ENCODE peak calls at places on chromosomes 16 and 17, in seven cellular contexts. F is body of pancreas, H is testis, I is transverse colon, X is HCT116, O is esophagus squamous epithelium, W is IMR-90. A is an unnamed sample.

GRCh38 chr17:41518789-41519449 is at the start of gene KRT15:
- DNase-seq in F (no peak), H (no peak), I (no peak), X (no peak), O (no peak), W (peak; percentile 28), A (no peak)

GRCh38 chr17:14871921-14872320 is 393.2 kb downstream of the PMP22 start:
- DNase-seq in F (no peak), H (no peak), I (no peak), X (no peak), O (no peak), W (peak; percentile 69), A (no peak)

GRCh38 chr17:37607637-37608368 is 1.4 kb downstream of the SYNRG start:
- DNase-seq in F (peak; percentile 10), H (no peak), I (peak; percentile 32), X (no peak), O (no peak), W (no peak), A (no peak)

GRCh38 chr16:84085271-84085667 is 31.5 kb downstream of the MBTPS1 start:
- DNase-seq in F (no peak), H (no peak), I (no peak), X (no peak), O (no peak), W (no peak), A (no peak)

GRCh38 chr17:65587602-65588193 is 26.2 kb upstream of the AXIN2 start:
- DNase-seq in F (no peak), H (no peak), I (no peak), X (no peak), O (no peak), W (no peak), A (no peak)

GRCh38 chr16:75238132-75238852 is 13.1 kb downstream of the BCAR1 start:
- DNase-seq in F (peak; percentile 67), H (peak; percentile 94), I (peak; percentile 62), X (no peak), O (no peak), W (peak; percentile 91), A (peak; percentile 91)

GRCh38 chr16:87764600-87765472 is 950 bp downstream of the KLHDC4 start:
- DNase-seq in F (no peak), H (no peak), I (no peak), X (no peak), O (no peak), W (no peak), A (no peak)

GRCh38 chr17:78144736-78145641 is 1.2 kb upstream of the C17orf99 start:
- DNase-seq in F (peak; percentile 98), H (peak; percentile 78), I (peak; percentile 54), X (no peak), O (no peak), W (no peak), A (no peak)

GRCh38 chr17:52892334-52892733 is 733.8 kb upstream of the CA10 start:
- DNase-seq in F (no peak), H (no peak), I (no peak), X (no peak), O (no peak), W (no peak), A (no peak)

GRCh38 chr16:88553739-88554138 is 16.5 kb upstream of the ZC3H18 start:
- DNase-seq in F (no peak), H (no peak), I (no peak), X (no peak), O (no peak), W (no peak), A (no peak)

GRCh38 chr16:23155445-23156049 is 6.3 kb upstream of the USP31 start:
- DNase-seq in F (peak; percentile 69), H (peak; percentile 63), I (peak; percentile 13), X (peak; percentile 21), O (no peak), W (no peak), A (no peak)

GRCh38 chr17:45305532-45306087 is 11.2 kb downstream of the MAP3K14 start:
- DNase-seq in F (no peak), H (no peak), I (no peak), X (no peak), O (no peak), W (peak; percentile 74), A (no peak)

GRCh38 chr17:28394717-28395116 is 11.3 kb downstream of the SLC46A1 start:
- DNase-seq in F (no peak), H (no peak), I (no peak), X (no peak), O (no peak), W (peak; percentile 64), A (no peak)

GRCh38 chr17:63425478-63425877 is 20.6 kb downstream of the CYB561 start:
- DNase-seq in F (peak; percentile 80), H (peak; percentile 89), I (peak; percentile 74), X (peak; percentile 78), O (no peak), W (peak; percentile 84), A (peak; percentile 82)

GRCh38 chr16:68257251-68257905 is 6.9 kb upstream of the SLC7A6 start:
- DNase-seq in F (no peak), H (no peak), I (peak; percentile 63), X (no peak), O (no peak), W (peak; percentile 20), A (no peak)

GRCh38 chr16:75225092-75225491 is 6.3 kb downstream of the CTRB1 start:
- DNase-seq in F (peak; percentile 72), H (no peak), I (no peak), X (no peak), O (no peak), W (peak; percentile 26), A (no peak)

GRCh38 chr16:69321080-69321479 is 9.3 kb downstream of the PDF start:
- DNase-seq in F (no peak), H (no peak), I (no peak), X (no peak), O (no peak), W (no peak), A (peak; percentile 8)

GRCh38 chr17:57989011-57989345 is 924 bp upstream of the VEZF1 start:
- DNase-seq in F (peak; percentile 43), H (peak; percentile 59), I (peak; percentile 34), X (peak; percentile 64), O (no peak), W (peak; percentile 50), A (peak; percentile 26)

DNA sequence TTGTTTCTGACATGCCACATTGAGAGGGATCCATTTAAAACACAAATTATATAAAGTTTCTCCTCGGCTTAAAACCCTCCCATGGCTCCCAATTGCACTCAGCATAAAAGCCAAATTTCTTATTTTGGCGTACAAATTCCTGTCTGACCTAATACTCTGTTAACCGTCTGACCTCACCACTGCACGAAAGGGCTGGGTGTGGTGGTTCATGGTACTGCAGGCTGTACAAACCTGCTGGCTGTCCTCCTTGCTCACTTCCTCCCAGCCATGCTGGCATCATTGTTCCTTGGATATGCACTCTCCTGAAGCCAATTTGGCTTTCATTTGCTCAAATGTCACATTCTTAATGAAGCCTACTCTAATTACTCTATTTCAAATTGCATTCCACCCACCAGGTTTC is 301.6 kb upstream of the C16orf82 start:
- DNase-seq in F (no peak), H (no peak), I (no peak), X (no peak), O (no peak), W (no peak), A (no peak)
- TF ChIP-seq CTCF in F (peak; percentile 6), H (peak; percentile 33), I (peak; percentile 33), X (no peak), O (peak; percentile 35), W (no peak), A (no peak)

DNA sequence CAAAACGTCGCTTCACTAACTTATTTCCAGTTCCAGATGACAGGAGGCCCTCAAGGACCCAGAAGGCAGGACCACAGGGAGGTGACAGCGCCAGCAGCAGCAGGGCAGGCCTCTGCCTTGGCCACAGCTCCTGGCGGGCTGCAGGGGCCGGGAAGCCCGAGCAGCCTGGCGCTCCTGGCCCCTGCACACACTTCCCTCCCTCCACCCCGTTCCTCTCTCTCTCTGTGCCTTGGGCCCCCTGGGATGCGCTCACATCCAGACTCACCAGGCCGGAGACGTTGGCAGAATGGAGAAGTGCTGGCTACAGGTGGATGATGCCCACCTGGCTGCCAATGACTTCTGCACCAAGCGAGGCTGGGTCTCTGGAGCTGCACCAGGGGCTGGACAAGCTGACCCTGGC is 12.7 kb downstream of the ZNF594 start:
- DNase-seq in F (no peak), H (no peak), I (no peak), X (no peak), O (no peak), W (no peak), A (no peak)
- H3K9me3 ChIP-seq in F (peaks cover 67% of the 10 kb centered on the region), H (peaks cover 3% of the 10 kb centered on the region), I (peaks cover 81% of the 10 kb centered on the region), X (peaks cover 46% of the 10 kb centered on the region), O (peaks cover 82% of the 10 kb centered on the region), W (peaks cover 59% of the 10 kb centered on the region), A (peaks cover 76% of the 10 kb centered on the region)

GRCh38 chr16:9092282-9092962 is 978 bp downstream of the HAPSTR1 start:
- DNase-seq in F (peak; percentile 51), H (peak; percentile 31), I (peak; percentile 49), X (no peak), O (no peak), W (no peak), A (peak; percentile 34)
- TF ChIP-seq POLR2A in F (no peak), H (no peak), I (peak; percentile 14), X (no peak), O (no peak), W (no peak), A (no peak)

GRCh38 chr17:6495450-6496115 is 51.3 kb downstream of the PIMREG start:
- DNase-seq in F (no peak), H (no peak), I (no peak), X (no peak), O (no peak), W (no peak), A (no peak)
- TF ChIP-seq CTCF in F (no peak), H (no peak), I (no peak), X (no peak), O (no peak), W (peak; percentile 8), A (no peak)

GRCh38 chr16:35931722-35932121 is 2472.3 kb downstream of the TP53TG3F start:
- DNase-seq in F (no peak), H (no peak), I (no peak), X (no peak), O (no peak), W (no peak), A (no peak)
- H3K9me3 ChIP-seq in F (peaks cover 8% of the 10 kb centered on the region), H (no peaks in the 10 kb centered on the region), I (peaks cover 25% of the 10 kb centered on the region), X (peaks cover 8% of the 10 kb centered on the region), O (no peaks in the 10 kb centered on the region), W (no peaks in the 10 kb centered on the region), A (no peaks in the 10 kb centered on the region)

GRCh38 chr17:8320990-8321389 is 10.9 kb downstream of the ARHGEF15 start:
- DNase-seq in F (no peak), H (peak; percentile 61), I (no peak), X (peak; percentile 4), O (no peak), W (no peak), A (no peak)
- TF ChIP-seq POLR2A in F (no peak), H (no peak), I (no peak), X (no peak), O (no peak), W (no peak), A (no peak)

A was measured in uterus.